ENCODE peak calls at places on chromosomes 6 and 20, in four cellular contexts. H is HCT116, F is GM12878, S is SK-N-SH. Q is an unnamed sample.

GRCh38 chr6:72657391-72657790 is 35.5 kb downstream of the KCNQ5 start:
- DNase-seq in H (no peak), F (no peak), S (no peak), Q (no peak)

GRCh38 chr6:107400748-107401147 is 58.6 kb downstream of the PDSS2 start:
- DNase-seq in H (no peak), F (no peak), S (no peak), Q (no peak)

GRCh38 chr6:43763133-43763797 is 6.7 kb upstream of the VEGFA start:
- DNase-seq in H (no peak), F (no peak), S (no peak), Q (no peak)

GRCh38 chr6:169725270-169726048 is 1.2 kb upstream of the PHF10 start:
- DNase-seq in H (no peak), F (no peak), S (peak; percentile 65), Q (no peak)

GRCh38 chr6:90544085-90544484 is 42.8 kb downstream of the MAP3K7 start:
- DNase-seq in H (no peak), F (no peak), S (no peak), Q (no peak)

GRCh38 chr6:43943099-43943766 is 173.2 kb downstream of the VEGFA start:
- DNase-seq in H (no peak), F (no peak), S (no peak), Q (no peak)

GRCh38 chr6:56527934-56528333 is 114.8 kb downstream of the DST start:
- DNase-seq in H (no peak), F (no peak), S (no peak), Q (no peak)

GRCh38 chr6:169452117-169452868 is 198.6 kb upstream of the THBS2 start:
- DNase-seq in H (peak; percentile 45), F (no peak), S (peak; percentile 57), Q (peak; percentile 18)

GRCh38 chr6:131917318-131917717 is 33.9 kb downstream of the CCN2 start:
- DNase-seq in H (no peak), F (no peak), S (no peak), Q (no peak)

GRCh38 chr6:119454694-119455093 is 105.1 kb upstream of the MAN1A1 start:
- DNase-seq in H (no peak), F (no peak), S (no peak), Q (no peak)

GRCh38 chr6:3205913-3206312 is 21.5 kb downstream of the TUBB2B start:
- DNase-seq in H (no peak), F (no peak), S (no peak), Q (no peak)

GRCh38 chr6:111563581-111563980 is 42.1 kb downstream of the TRAF3IP2 start:
- DNase-seq in H (no peak), F (no peak), S (no peak), Q (no peak)

GRCh38 chr6:78910611-78911134 is 43.3 kb downstream of the IRAK1BP1 start:
- DNase-seq in H (no peak), F (no peak), S (peak; percentile 26), Q (no peak)

GRCh38 chr6:18262812-18263560 is 1.3 kb downstream of the DEK start:
- DNase-seq in H (no peak), F (peak; percentile 78), S (no peak), Q (no peak)

GRCh38 chr20:24620937-24621519 is 151.6 kb downstream of the SYNDIG1 start:
- DNase-seq in H (no peak), F (no peak), S (no peak), Q (no peak)

GRCh38 chr6:126069457-126069856 is 83.1 kb downstream of the TRMT11 start:
- DNase-seq in H (no peak), F (no peak), S (no peak), Q (no peak)

GRCh38 chr6:88860310-88860709 is 103.1 kb downstream of the RNGTT start:
- DNase-seq in H (no peak), F (no peak), S (no peak), Q (no peak)

GRCh38 chr6:35483892-35484645 is 12.8 kb downstream of the TEAD3 start:
- DNase-seq in H (no peak), F (no peak), S (no peak), Q (no peak)

GRCh38 chr20:23361108-23361650 is 803 bp upstream of the GZF1 start:
- DNase-seq in H (no peak), F (no peak), S (no peak), Q (no peak)

GRCh38 chr20:24894488-24894887 is 54.6 kb upstream of the CST7 start:
- DNase-seq in H (no peak), F (no peak), S (no peak), Q (no peak)

GRCh38 chr6:138410972-138411667 is 7.1 kb downstream of the HEBP2 start:
- DNase-seq in H (peak; percentile 16), F (no peak), S (no peak), Q (no peak)

GRCh38 chr6:163585932-163586437 is 171.5 kb downstream of the QKI start:
- DNase-seq in H (peak; percentile 60), F (no peak), S (no peak), Q (no peak)

GRCh38 chr6:4607026-4607704 is 169.0 kb upstream of the CDYL start:
- DNase-seq in H (peak; percentile 53), F (no peak), S (no peak), Q (peak; percentile 81)
- TF ChIP-seq JUND in H (peak; percentile 80), F (no peak), S (peak; percentile 18), Q (peak; percentile 59)

GRCh38 chr6:12030993-12031550 is 19.0 kb downstream of the HIVEP1 start:
- DNase-seq in H (no peak), F (no peak), S (no peak), Q (no peak)
- TF ChIP-seq JUND in H (no peak), F (no peak), S (no peak), Q (no peak)

DNA sequence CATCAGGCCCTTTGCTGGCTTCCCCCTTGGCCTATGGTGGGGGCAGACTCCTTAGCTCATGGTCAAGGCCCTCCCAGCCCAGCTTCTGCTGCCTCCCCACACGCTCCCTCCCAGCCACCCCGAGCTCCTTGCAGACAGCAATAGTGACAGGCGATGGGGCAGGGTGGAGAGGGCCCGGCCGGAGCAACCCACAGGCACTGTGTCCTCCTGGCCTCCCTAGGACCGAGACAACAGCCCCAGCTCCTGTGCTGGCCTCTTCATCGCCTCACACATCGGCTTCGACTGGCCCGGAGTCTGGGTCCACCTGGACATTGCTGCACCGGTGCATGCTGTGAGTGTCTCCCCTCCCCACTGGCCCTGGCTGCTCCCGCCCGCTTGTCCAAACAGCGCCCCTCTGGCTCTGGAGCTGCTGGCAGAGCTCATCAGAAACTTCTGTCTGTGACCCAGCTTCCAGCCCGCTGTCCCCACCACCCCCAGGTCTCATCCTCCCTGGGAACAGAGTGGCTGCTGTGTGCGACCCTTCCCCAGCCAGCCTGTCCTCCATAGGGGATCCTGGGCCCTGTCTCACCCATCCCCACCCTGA is 21.8 kb downstream of the NPEPL1 start:
- DNase-seq in H (no peak), F (no peak), S (peak; percentile 32), Q (no peak)
- TF ChIP-seq JUND in H (no peak), F (no peak), S (no peak), Q (no peak)

GRCh38 chr6:76861403-76861802 is 601.9 kb downstream of the HTR1B start:
- DNase-seq in H (peak; percentile 7), F (no peak), S (peak; percentile 16), Q (peak; percentile 58)

GRCh38 chr6:76852776-76853175 is 610.5 kb downstream of the HTR1B start:
- DNase-seq in H (no peak), F (no peak), S (no peak), Q (no peak)

DNA sequence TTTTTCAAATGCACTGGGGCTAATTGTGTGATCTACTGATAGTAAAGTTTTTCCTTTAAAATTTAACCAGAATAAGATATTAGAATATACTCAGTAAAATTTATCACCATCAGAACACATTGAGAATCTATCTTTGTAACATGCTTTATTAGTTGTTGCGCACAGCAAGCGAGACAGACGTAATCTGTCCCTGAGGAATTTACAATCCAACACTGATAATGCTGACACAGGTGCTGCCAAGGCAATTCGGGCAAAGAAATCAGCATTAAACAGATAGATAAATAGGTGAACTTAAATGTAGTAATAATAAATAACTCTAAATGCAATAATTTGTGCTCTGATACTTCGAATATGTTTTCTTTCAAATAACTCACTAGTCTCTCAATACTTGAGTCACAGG is 607.2 kb downstream of the HTR1B start:
- DNase-seq in H (no peak), F (no peak), S (no peak), Q (no peak)
- TF ChIP-seq JUND in H (no peak), F (no peak), S (no peak), Q (no peak)

GRCh38 chr20:11447371-11448100 is 470.2 kb upstream of the BTBD3 start:
- DNase-seq in H (no peak), F (no peak), S (no peak), Q (no peak)
- TF ChIP-seq JUND in H (no peak), F (no peak), S (no peak), Q (no peak)

DNA sequence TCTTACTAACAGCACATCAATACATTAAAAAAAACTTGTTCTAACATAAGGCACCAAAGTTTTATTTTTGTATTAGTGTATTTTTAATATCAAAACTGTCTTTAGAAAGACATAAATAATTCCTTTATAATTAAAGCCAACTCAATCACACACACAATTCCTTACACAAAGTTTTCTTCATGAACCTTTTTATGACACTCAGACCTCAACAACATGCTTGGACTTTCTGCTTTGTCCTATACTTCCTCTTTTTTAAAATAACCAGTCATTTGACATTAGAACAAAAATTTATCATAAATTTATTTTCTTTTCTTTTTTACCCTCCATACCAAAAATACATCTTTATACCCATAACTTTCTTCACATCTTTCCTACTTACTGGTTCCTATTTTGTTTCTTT is 292.0 kb upstream of the ARID1B start:
- DNase-seq in H (no peak), F (no peak), S (no peak), Q (no peak)
- TF ChIP-seq JUND in H (no peak), F (no peak), S (no peak), Q (no peak)

DNA sequence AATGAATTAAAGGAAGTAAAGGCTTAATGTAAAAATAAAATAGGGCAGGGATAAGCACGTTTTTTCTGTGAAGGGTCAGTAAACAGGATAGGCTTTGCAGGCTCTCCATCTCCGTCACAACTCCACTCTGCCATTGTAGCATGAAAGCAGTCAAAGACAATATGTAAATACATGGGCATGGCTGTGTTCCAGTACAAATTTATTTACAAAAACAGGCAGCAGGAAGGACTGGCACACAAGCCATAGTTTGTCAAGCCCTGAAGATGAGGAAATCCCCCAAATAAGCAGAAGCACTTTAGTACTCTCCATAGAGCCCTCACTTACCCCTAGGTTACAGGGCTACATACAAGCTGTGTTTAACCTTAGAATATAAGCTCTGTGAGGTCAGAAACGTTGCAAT is 8.9 kb upstream of the FBXO9 start:
- DNase-seq in H (no peak), F (no peak), S (no peak), Q (no peak)
- TF ChIP-seq JUND in H (no peak), F (no peak), S (no peak), Q (no peak)

DNA sequence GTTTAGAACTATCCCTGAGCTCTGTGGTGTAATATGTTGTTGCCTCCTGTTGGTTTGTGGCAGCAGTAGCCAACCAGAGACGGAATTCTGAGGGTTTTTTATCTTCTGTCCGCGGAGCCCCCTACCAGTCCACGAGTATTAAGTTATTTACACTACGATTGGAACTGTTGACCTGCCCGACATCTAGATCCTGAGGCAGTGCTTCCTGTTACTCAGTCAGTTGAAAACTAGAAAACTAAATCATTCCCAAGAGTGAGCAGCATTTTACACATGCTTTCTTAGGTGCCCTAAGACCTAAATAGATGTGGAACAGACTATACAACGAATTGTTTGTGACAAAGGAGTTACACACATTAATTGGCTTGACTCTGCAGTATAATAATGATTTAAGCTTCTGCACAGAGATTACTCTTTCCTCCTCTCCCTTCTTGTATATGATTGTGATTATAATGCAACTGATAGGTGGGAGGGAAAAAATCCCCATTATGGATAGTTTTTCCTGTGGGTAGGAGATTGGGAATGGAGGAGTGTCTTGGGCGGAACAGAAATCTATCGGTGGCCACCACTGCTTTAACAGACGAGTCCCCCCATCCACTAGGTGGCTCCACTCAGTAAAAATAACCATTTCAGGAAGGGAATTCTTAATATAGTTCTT is 1.7 kb downstream of the LOC128125822 start:
- DNase-seq in H (peak; percentile 62), F (peak; percentile 33), S (peak; percentile 60), Q (no peak)
- TF ChIP-seq JUND in H (no peak), F (no peak), S (no peak), Q (no peak)

Q was measured in T47D.